ENCODE peak calls at places on chromosomes 6 and 20, in ten cellular contexts. W is adrenal gland, J is T-helper 17 cell, L is head of caudate nucleus, Z is MCF 10A, H is glutamatergic neuron, E is lung microvascular endothelial cell, M is COR-L47, G is ecto neural progenitor cell, N is GM04503. U is an unnamed sample.

GRCh38 chr6:144305567-144305966 is 20.4 kb downstream of the UTRN start:
- DNase-seq in G (no peak), L (no peak), W (no peak), M (no peak), J (no peak), Z (no peak), E (no peak), H (no peak), N (no peak), U (no peak)

GRCh38 chr20:57061058-57061900 is 205.2 kb downstream of the BMP7 start:
- DNase-seq in G (peak), E (no peak), W (no peak), N (no peak), Z (peak), L (peak), J (no peak), H (peak), M (peak), U (peak)

GRCh38 chr6:28988536-28989415 is 16.3 kb downstream of the ZNF311 start:
- DNase-seq in M (no peak), G (peak), Z (no peak), W (peak), L (no peak), J (peak), H (peak), N (peak), E (peak), U (no peak)

GRCh38 chr6:156057869-156058268 is 602.2 kb upstream of the NOX3 start:
- DNase-seq in M (no peak), G (no peak), L (no peak), E (no peak), N (no peak), J (no peak), H (peak), Z (peak), W (no peak), U (no peak)

GRCh38 chr6:110898111-110898510 is 23.5 kb downstream of the AMD1 start:
- DNase-seq in N (no peak), H (no peak), J (no peak), L (no peak), M (no peak), G (no peak), E (no peak), W (no peak), Z (no peak), U (no peak)

GRCh38 chr20:46810442-46811327 is 84.0 kb upstream of the EYA2 start:
- DNase-seq in L (no peak), G (peak), W (no peak), H (no peak), N (no peak), J (no peak), E (no peak), Z (no peak), M (peak), U (peak)

GRCh38 chr20:50728981-50729874 is 2.2 kb upstream of the PARD6B start:
- DNase-seq in G (peak), W (peak), E (no peak), L (no peak), J (no peak), Z (peak), H (no peak), N (no peak), M (no peak), U (no peak)

GRCh38 chr20:53581444-53582311 is 12.0 kb downstream of the ZNF217 start:
- DNase-seq in E (no peak), H (no peak), Z (no peak), G (no peak), W (no peak), L (no peak), M (no peak), J (no peak), N (no peak), U (no peak)

GRCh38 chr20:21353236-21353635 is 44.1 kb downstream of the NKX2-4 start:
- DNase-seq in N (no peak), J (no peak), H (no peak), Z (no peak), E (no peak), W (no peak), L (no peak), M (no peak), G (no peak), U (no peak)

GRCh38 chr6:27956941-27957340 is at the start of gene OR2B6:
- DNase-seq in J (no peak), W (no peak), G (no peak), M (no peak), N (no peak), E (no peak), H (no peak), Z (no peak), L (no peak), U (no peak)